ENCODE peak calls at places on chromosome 1, in four cellular contexts. A is K562, Q is HepG2, M is GM12878. R is an unnamed sample.

GRCh38 chr1:156747737-156748669 is 3.5 kb downstream of the HDGF start:
- DNase-seq in A (no peak), Q (no peak), M (no peak), R (no peak)

GRCh38 chr1:23168079-23168461 is 586 bp downstream of the LUZP1 start:
- DNase-seq in A (peak), Q (no peak), M (no peak), R (peak)

GRCh38 chr1:84700065-84700464 is 9.8 kb upstream of the SSX2IP start:
- DNase-seq in A (no peak), Q (no peak), M (no peak), R (no peak)

GRCh38 chr1:160342520-160342919 is 530 bp downstream of the COPA start:
- DNase-seq in A (no peak), Q (no peak), M (no peak), R (no peak)

GRCh38 chr1:31306278-31306677 is 9.4 kb downstream of the ZCCHC17 start:
- DNase-seq in A (no peak), Q (no peak), M (no peak), R (no peak)

GRCh38 chr1:62175568-62176179 is 19.0 kb upstream of the L1TD1 start:
- DNase-seq in A (peak), Q (peak), M (no peak), R (peak)

GRCh38 chr1:219659682-219660081 is 46.8 kb upstream of the ZC3H11B start:
- DNase-seq in A (no peak), Q (no peak), M (no peak), R (peak)

GRCh38 chr1:26697978-26698849 is 2.4 kb downstream of the ARID1A start:
- DNase-seq in A (peak), Q (peak), M (no peak), R (peak)

GRCh38 chr1:27538793-27539192 is 48.8 kb upstream of the WASF2 start:
- DNase-seq in A (no peak), Q (no peak), M (no peak), R (no peak)

GRCh38 chr1:24913274-24913604 is 16.8 kb downstream of the RUNX3 start:
- DNase-seq in A (no peak), Q (no peak), M (no peak), R (no peak)

GRCh38 chr1:24910751-24911650 is 19.1 kb downstream of the RUNX3 start:
- DNase-seq in A (no peak), Q (peak), M (no peak), R (no peak)

GRCh38 chr1:24912359-24913273 is 17.5 kb downstream of the RUNX3 start:
- DNase-seq in A (no peak), Q (no peak), M (no peak), R (no peak)

GRCh38 chr1:24910210-24910609 is 19.9 kb downstream of the RUNX3 start:
- DNase-seq in A (no peak), Q (no peak), M (no peak), R (no peak)

GRCh38 chr1:24911651-24912144 is 18.4 kb downstream of the RUNX3 start:
- DNase-seq in A (no peak), Q (no peak), M (no peak), R (no peak)
- TF ChIP-seq FOXK2 in A (no peak), Q (no peak), M (no peak), R (no peak)

DNA sequence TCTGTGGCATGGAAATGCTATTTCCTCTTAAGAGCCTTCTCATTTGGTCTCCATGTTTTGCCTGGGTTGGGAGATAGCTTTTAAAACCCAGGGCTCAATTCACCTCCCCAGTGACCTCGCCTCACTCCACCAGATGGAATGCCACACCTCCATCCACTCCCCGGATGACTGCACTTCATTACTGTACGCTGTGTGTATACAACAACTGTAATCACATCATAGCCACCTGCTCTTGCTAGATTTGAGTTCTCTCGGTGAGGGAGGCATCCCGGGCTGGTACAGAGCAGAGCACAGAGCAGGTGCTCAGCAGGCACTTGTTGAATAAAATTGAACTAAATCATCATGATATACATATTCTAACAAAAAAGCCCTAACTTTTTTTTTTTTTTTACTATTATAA is 26.0 kb downstream of the SDE2 start:
- DNase-seq in A (peak), Q (no peak), M (no peak), R (no peak)
- TF ChIP-seq FOXK2 in A (peak), Q (no peak), M (no peak), R (no peak)

GRCh38 chr1:196152975-196153374 is 455.3 kb downstream of the KCNT2 start:
- DNase-seq in A (no peak), Q (no peak), M (no peak), R (no peak)

GRCh38 chr1:196147530-196147929 is 460.7 kb downstream of the KCNT2 start:
- DNase-seq in A (no peak), Q (no peak), M (no peak), R (no peak)

GRCh38 chr1:196152086-196152485 is 456.2 kb downstream of the KCNT2 start:
- DNase-seq in A (no peak), Q (no peak), M (no peak), R (no peak)

GRCh38 chr1:196144588-196144987 is 463.7 kb downstream of the KCNT2 start:
- DNase-seq in A (no peak), Q (no peak), M (no peak), R (no peak)

DNA sequence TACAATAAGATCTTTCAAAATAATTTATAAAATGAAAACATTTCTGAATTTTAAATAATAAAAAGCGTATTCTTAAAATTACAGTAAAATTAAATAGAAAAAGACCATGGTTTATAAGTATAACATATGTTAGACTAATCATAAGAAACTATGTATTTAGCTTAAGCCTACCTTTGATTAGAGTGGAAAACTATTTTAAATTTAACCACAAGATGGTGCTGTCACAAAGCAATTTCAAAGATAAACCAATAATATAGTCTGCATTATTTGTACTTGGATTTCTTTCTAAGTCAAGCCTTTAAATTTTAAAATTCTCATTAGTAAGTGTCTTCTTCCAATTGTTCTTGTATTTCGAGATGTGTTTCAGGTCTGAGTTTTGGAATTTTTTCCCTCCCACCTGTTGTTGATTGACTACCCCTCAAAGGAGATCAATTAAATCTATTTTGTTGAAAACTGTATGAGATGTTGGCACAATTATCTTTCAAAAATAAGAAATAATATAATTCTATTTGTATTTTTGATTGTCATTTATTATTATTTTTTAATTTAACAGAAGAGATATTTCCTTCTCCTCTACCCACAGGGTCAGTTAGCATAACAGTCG is 459.8 kb downstream of the KCNT2 start:
- DNase-seq in A (peak), Q (peak), M (no peak), R (peak)
- TF ChIP-seq FOXK2 in A (no peak), Q (no peak), M (no peak), R (no peak)

DNA sequence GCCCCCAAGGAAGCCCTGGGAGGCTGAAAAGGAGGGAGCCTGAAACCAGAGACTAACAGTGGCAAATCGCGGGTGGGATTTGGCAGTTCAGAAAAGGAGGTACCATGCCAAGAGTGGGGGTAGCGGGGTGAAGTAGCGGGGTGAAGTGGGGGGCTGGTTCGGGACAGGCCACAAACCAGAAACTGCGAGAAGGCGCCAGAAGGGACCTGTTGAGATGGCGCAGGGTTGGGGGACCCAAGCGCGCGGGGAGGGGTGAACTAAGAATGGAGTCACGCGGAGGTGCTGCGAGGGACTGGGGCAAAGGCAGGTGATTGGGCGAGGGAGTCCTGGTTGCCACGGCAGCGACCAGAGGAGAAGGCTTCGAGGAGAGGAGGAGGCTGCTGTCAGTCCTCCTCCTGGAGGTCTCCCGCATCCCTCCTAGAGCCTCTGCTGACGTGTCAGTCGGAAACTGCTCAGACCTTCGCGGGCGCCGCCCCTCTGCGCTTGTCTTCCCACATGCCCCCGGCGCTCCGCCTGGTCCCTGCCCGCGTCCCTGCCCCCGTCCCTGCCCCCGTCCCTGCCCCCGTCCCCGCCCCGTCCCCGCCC is 438 bp upstream of the MIA3 start:
- DNase-seq in A (peak), Q (peak), M (peak), R (peak)
- TF ChIP-seq FOXK2 in A (no peak), Q (no peak), M (no peak), R (no peak)

GRCh38 chr1:95084317-95085176 is 11.8 kb upstream of the ALG14 start:
- DNase-seq in A (peak), Q (peak), M (no peak), R (peak)
- TF ChIP-seq FOXK2 in A (no peak), Q (no peak), M (no peak), R (no peak)

GRCh38 chr1:151995774-151996173 is 2.1 kb upstream of the S100A10 start:
- DNase-seq in A (no peak), Q (no peak), M (no peak), R (no peak)

GRCh38 chr1:152001631-152002584 is 8.2 kb upstream of the S100A10 start:
- DNase-seq in A (peak), Q (peak), M (no peak), R (peak)

GRCh38 chr1:151997284-151997570 is 3.6 kb upstream of the S100A10 start:
- DNase-seq in A (no peak), Q (no peak), M (no peak), R (no peak)

GRCh38 chr1:152000989-152001630 is 7.5 kb upstream of the S100A10 start:
- DNase-seq in A (no peak), Q (no peak), M (no peak), R (no peak)

DNA sequence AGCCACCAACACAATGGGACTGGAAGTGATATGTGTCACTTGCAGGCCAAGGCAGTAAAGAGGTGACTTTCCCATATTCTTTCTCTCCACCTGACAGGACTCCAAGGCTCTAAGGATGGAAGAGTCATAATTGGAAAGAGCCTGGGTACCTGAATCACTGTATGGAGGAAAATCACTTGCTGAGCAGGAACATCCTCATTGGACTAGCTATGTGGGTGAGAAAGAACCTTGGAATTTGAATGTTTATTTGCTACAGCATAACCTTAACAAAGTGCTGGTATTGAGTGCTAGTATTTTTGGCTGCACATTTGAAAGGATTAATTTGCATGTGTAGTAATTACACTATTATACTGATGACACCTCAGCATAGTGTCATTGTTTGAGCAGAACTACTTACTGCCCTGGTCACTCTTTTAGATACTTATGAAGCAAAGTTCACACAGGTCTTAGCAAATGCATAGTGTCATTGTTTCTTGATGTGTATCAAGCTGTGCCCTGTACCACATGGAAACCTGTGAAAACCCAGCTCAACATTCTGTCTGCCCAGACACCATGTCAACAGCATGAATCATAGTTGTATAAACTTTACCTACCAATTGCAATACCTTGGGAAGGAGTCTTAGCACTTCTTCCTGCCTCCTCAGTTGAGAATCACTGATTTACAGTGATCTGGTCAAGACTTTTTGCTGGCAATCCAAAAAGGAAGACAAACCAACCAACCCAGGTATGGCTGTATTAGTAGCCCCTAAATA is 5.1 kb upstream of the S100A10 start:
- DNase-seq in A (no peak), Q (no peak), M (no peak), R (no peak)
- TF ChIP-seq FOXK2 in A (no peak), Q (no peak), M (no peak), R (no peak)

GRCh38 chr1:51316113-51316763 is 14.1 kb downstream of the TTC39A start:
- DNase-seq in A (no peak), Q (no peak), M (no peak), R (no peak)
- TF ChIP-seq FOXK2 in A (no peak), Q (no peak), M (no peak), R (no peak)

R was measured in HEK293T.